ENCODE peak calls at places on chromosomes 5 and 9, in seven cellular contexts. One of them, this sample, is unnamed.

GRCh38 chr9:126009047-126009446 is 261.9 kb downstream of the PBX3 start:
- DNase-seq in naive thymus-derived CD4-positive, alpha-beta T cell: no peak
- DNase-seq in AG20443: no peak
- DNase-seq in ACHN: peak
- DNase-seq in colonic mucosa: no peak
- DNase-seq in MCF 10A: no peak
- DNase-seq in coronary artery: no peak
- DNase-seq in this sample: no peak

GRCh38 chr5:55418994-55419991 is 111.5 kb downstream of the MTREX start:
- DNase-seq in AG20443: peak
- DNase-seq in naive thymus-derived CD4-positive, alpha-beta T cell: no peak
- DNase-seq in ACHN: no peak
- DNase-seq in coronary artery: no peak
- DNase-seq in MCF 10A: no peak
- DNase-seq in colonic mucosa: no peak
- DNase-seq in this sample: no peak

GRCh38 chr5:61732376-61732775 is 400.3 kb downstream of the ZSWIM6 start:
- DNase-seq in ACHN: no peak
- DNase-seq in coronary artery: no peak
- DNase-seq in colonic mucosa: no peak
- DNase-seq in AG20443: no peak
- DNase-seq in MCF 10A: no peak
- DNase-seq in naive thymus-derived CD4-positive, alpha-beta T cell: no peak
- DNase-seq in this sample: no peak

GRCh38 chr5:147626494-147626893 is 116.6 kb upstream of the DPYSL3 start:
- DNase-seq in coronary artery: no peak
- DNase-seq in colonic mucosa: no peak
- DNase-seq in MCF 10A: no peak
- DNase-seq in AG20443: no peak
- DNase-seq in naive thymus-derived CD4-positive, alpha-beta T cell: no peak
- DNase-seq in ACHN: no peak
- DNase-seq in this sample: no peak

GRCh38 chr5:106205916-106206571 is 1464.7 kb downstream of the EFNA5 start:
- DNase-seq in colonic mucosa: no peak
- DNase-seq in coronary artery: no peak
- DNase-seq in naive thymus-derived CD4-positive, alpha-beta T cell: no peak
- DNase-seq in ACHN: no peak
- DNase-seq in MCF 10A: no peak
- DNase-seq in AG20443: no peak
- DNase-seq in this sample: no peak

GRCh38 chr9:70322096-70322495 is 63.3 kb downstream of the SMC5 start:
- DNase-seq in MCF 10A: no peak
- DNase-seq in coronary artery: no peak
- DNase-seq in colonic mucosa: no peak
- DNase-seq in ACHN: no peak
- DNase-seq in AG20443: no peak
- DNase-seq in naive thymus-derived CD4-positive, alpha-beta T cell: no peak
- DNase-seq in this sample: no peak

GRCh38 chr5:38291355-38291754 is 33.0 kb downstream of the EGFLAM start:
- DNase-seq in ACHN: no peak
- DNase-seq in MCF 10A: peak
- DNase-seq in colonic mucosa: no peak
- DNase-seq in naive thymus-derived CD4-positive, alpha-beta T cell: no peak
- DNase-seq in coronary artery: no peak
- DNase-seq in AG20443: no peak
- DNase-seq in this sample: no peak

GRCh38 chr5:149658299-149658698 is 71.8 kb upstream of the PPARGC1B start:
- DNase-seq in MCF 10A: no peak
- DNase-seq in naive thymus-derived CD4-positive, alpha-beta T cell: no peak
- DNase-seq in colonic mucosa: peak
- DNase-seq in coronary artery: no peak
- DNase-seq in ACHN: no peak
- DNase-seq in AG20443: no peak
- DNase-seq in this sample: no peak

GRCh38 chr5:134458234-134458633 is 46.6 kb upstream of the CDKN2AIPNL start:
- DNase-seq in AG20443: peak
- DNase-seq in naive thymus-derived CD4-positive, alpha-beta T cell: no peak
- DNase-seq in MCF 10A: peak
- DNase-seq in ACHN: peak
- DNase-seq in coronary artery: no peak
- DNase-seq in colonic mucosa: no peak
- DNase-seq in this sample: no peak

GRCh38 chr5:139523635-139524445 is 37.3 kb upstream of the UBE2D2 start:
- DNase-seq in AG20443: no peak
- DNase-seq in ACHN: no peak
- DNase-seq in coronary artery: no peak
- DNase-seq in colonic mucosa: peak
- DNase-seq in MCF 10A: no peak
- DNase-seq in naive thymus-derived CD4-positive, alpha-beta T cell: no peak
- DNase-seq in this sample: no peak

GRCh38 chr9:70510157-70510770 is 95.8 kb upstream of the KLF9 start:
- DNase-seq in ACHN: peak
- DNase-seq in AG20443: no peak
- DNase-seq in naive thymus-derived CD4-positive, alpha-beta T cell: no peak
- DNase-seq in colonic mucosa: peak
- DNase-seq in coronary artery: no peak
- DNase-seq in MCF 10A: peak
- DNase-seq in this sample: no peak

GRCh38 chr5:111043712-111044506 is 27.6 kb upstream of the TSLP start:
- DNase-seq in colonic mucosa: no peak
- DNase-seq in MCF 10A: peak
- DNase-seq in naive thymus-derived CD4-positive, alpha-beta T cell: no peak
- DNase-seq in ACHN: no peak
- DNase-seq in AG20443: no peak
- DNase-seq in coronary artery: no peak
- DNase-seq in this sample: no peak

GRCh38 chr9:84621811-84622210 is 47.7 kb upstream of the NTRK2 start:
- DNase-seq in AG20443: no peak
- DNase-seq in naive thymus-derived CD4-positive, alpha-beta T cell: no peak
- DNase-seq in colonic mucosa: no peak
- DNase-seq in ACHN: no peak
- DNase-seq in MCF 10A: no peak
- DNase-seq in coronary artery: no peak
- DNase-seq in this sample: no peak

This sample was measured in stromal cell of bone marrow.